ENCODE peak calls at places on chromosomes 2 and 18, in six cellular contexts. One of them, this sample, is unnamed.

GRCh38 chr2:47008381-47009280 is 93.0 kb upstream of the MCFD2 start:
- DNase-seq in K562: no peak
- DNase-seq in IMR-90: peak
- DNase-seq in naive thymus-derived CD4-positive, alpha-beta T cell: no peak
- DNase-seq in fibroblast of lung: peak
- DNase-seq in kidney epithelial cell: no peak
- DNase-seq in this sample: no peak

GRCh38 chr18:57727952-57728807 is 74.9 kb downstream of the ATP8B1 start:
- DNase-seq in K562: no peak
- DNase-seq in IMR-90: peak
- DNase-seq in naive thymus-derived CD4-positive, alpha-beta T cell: no peak
- DNase-seq in fibroblast of lung: peak
- DNase-seq in kidney epithelial cell: no peak
- DNase-seq in this sample: peak

GRCh38 chr18:14917311-14917710 is 169.3 kb downstream of the ANKRD30B start:
- DNase-seq in K562: no peak
- DNase-seq in IMR-90: no peak
- DNase-seq in naive thymus-derived CD4-positive, alpha-beta T cell: no peak
- DNase-seq in fibroblast of lung: no peak
- DNase-seq in kidney epithelial cell: no peak
- DNase-seq in this sample: no peak

GRCh38 chr18:78271790-78272189 is 707.8 kb upstream of the SALL3 start:
- DNase-seq in K562: no peak
- DNase-seq in IMR-90: no peak
- DNase-seq in naive thymus-derived CD4-positive, alpha-beta T cell: no peak
- DNase-seq in fibroblast of lung: no peak
- DNase-seq in kidney epithelial cell: no peak
- DNase-seq in this sample: no peak

GRCh38 chr2:174681983-174682577 is 82.2 kb downstream of the CHRNA1 start:
- DNase-seq in K562: no peak
- DNase-seq in IMR-90: no peak
- DNase-seq in naive thymus-derived CD4-positive, alpha-beta T cell: peak
- DNase-seq in fibroblast of lung: peak
- DNase-seq in kidney epithelial cell: no peak
- DNase-seq in this sample: no peak

GRCh38 chr2:49656853-49657252 is 502.5 kb upstream of the FSHR start:
- DNase-seq in K562: no peak
- DNase-seq in IMR-90: no peak
- DNase-seq in naive thymus-derived CD4-positive, alpha-beta T cell: no peak
- DNase-seq in fibroblast of lung: no peak
- DNase-seq in kidney epithelial cell: no peak
- DNase-seq in this sample: no peak

GRCh38 chr2:167294031-167294774 is 405.9 kb downstream of the XIRP2 start:
- DNase-seq in K562: no peak
- DNase-seq in IMR-90: peak
- DNase-seq in naive thymus-derived CD4-positive, alpha-beta T cell: peak
- DNase-seq in fibroblast of lung: peak
- DNase-seq in kidney epithelial cell: no peak
- DNase-seq in this sample: peak

GRCh38 chr2:111162718-111163331 is 42.1 kb downstream of the BCL2L11 start:
- DNase-seq in K562: no peak
- DNase-seq in IMR-90: peak
- DNase-seq in naive thymus-derived CD4-positive, alpha-beta T cell: no peak
- DNase-seq in fibroblast of lung: peak
- DNase-seq in kidney epithelial cell: peak
- DNase-seq in this sample: no peak

GRCh38 chr2:240398711-240399267 is 36.7 kb upstream of the GPC1 start:
- DNase-seq in K562: no peak
- DNase-seq in IMR-90: no peak
- DNase-seq in naive thymus-derived CD4-positive, alpha-beta T cell: no peak
- DNase-seq in fibroblast of lung: no peak
- DNase-seq in kidney epithelial cell: no peak
- DNase-seq in this sample: no peak

GRCh38 chr18:55439036-55439435 is 149.0 kb downstream of the TCF4 start:
- DNase-seq in K562: no peak
- DNase-seq in IMR-90: no peak
- DNase-seq in naive thymus-derived CD4-positive, alpha-beta T cell: no peak
- DNase-seq in fibroblast of lung: no peak
- DNase-seq in kidney epithelial cell: no peak
- DNase-seq in this sample: no peak
- H3K4me3 ChIP-seq in K562: no peak
- H3K4me3 ChIP-seq in IMR-90: no peak
- H3K4me3 ChIP-seq in naive thymus-derived CD4-positive, alpha-beta T cell: no peak
- H3K4me3 ChIP-seq in fibroblast of lung: no peak
- H3K4me3 ChIP-seq in kidney epithelial cell: no peak
- H3K4me3 ChIP-seq in this sample: no peak

GRCh38 chr2:74002515-74003391 is 18.0 kb downstream of the TET3 start:
- DNase-seq in K562: peak
- DNase-seq in IMR-90: peak
- DNase-seq in naive thymus-derived CD4-positive, alpha-beta T cell: peak
- DNase-seq in fibroblast of lung: peak
- DNase-seq in kidney epithelial cell: no peak
- DNase-seq in this sample: peak

GRCh38 chr2:74006424-74006823 is 21.7 kb downstream of the TET3 start:
- DNase-seq in K562: no peak
- DNase-seq in IMR-90: no peak
- DNase-seq in naive thymus-derived CD4-positive, alpha-beta T cell: no peak
- DNase-seq in fibroblast of lung: no peak
- DNase-seq in kidney epithelial cell: no peak
- DNase-seq in this sample: no peak

GRCh38 chr2:74005786-74006185 is 21.1 kb downstream of the TET3 start:
- DNase-seq in K562: no peak
- DNase-seq in IMR-90: no peak
- DNase-seq in naive thymus-derived CD4-positive, alpha-beta T cell: no peak
- DNase-seq in fibroblast of lung: no peak
- DNase-seq in kidney epithelial cell: no peak
- DNase-seq in this sample: no peak

GRCh38 chr2:74003494-74004211 is 18.9 kb downstream of the TET3 start:
- DNase-seq in K562: peak
- DNase-seq in IMR-90: peak
- DNase-seq in naive thymus-derived CD4-positive, alpha-beta T cell: no peak
- DNase-seq in fibroblast of lung: peak
- DNase-seq in kidney epithelial cell: no peak
- DNase-seq in this sample: peak

GRCh38 chr2:74004212-74005182 is 19.8 kb downstream of the TET3 start:
- DNase-seq in K562: peak
- DNase-seq in IMR-90: no peak
- DNase-seq in naive thymus-derived CD4-positive, alpha-beta T cell: no peak
- DNase-seq in fibroblast of lung: no peak
- DNase-seq in kidney epithelial cell: no peak
- DNase-seq in this sample: no peak
- H3K4me3 ChIP-seq in K562: peak
- H3K4me3 ChIP-seq in IMR-90: no peak
- H3K4me3 ChIP-seq in naive thymus-derived CD4-positive, alpha-beta T cell: no peak
- H3K4me3 ChIP-seq in fibroblast of lung: peak
- H3K4me3 ChIP-seq in kidney epithelial cell: no peak
- H3K4me3 ChIP-seq in this sample: no peak

GRCh38 chr18:13618760-13619438 is 107.5 kb downstream of the FAM210A start:
- DNase-seq in K562: no peak
- DNase-seq in IMR-90: no peak
- DNase-seq in naive thymus-derived CD4-positive, alpha-beta T cell: no peak
- DNase-seq in fibroblast of lung: no peak
- DNase-seq in kidney epithelial cell: no peak
- DNase-seq in this sample: no peak

GRCh38 chr18:13616041-13616440 is 110.3 kb downstream of the FAM210A start:
- DNase-seq in K562: no peak
- DNase-seq in IMR-90: no peak
- DNase-seq in naive thymus-derived CD4-positive, alpha-beta T cell: no peak
- DNase-seq in fibroblast of lung: no peak
- DNase-seq in kidney epithelial cell: no peak
- DNase-seq in this sample: no peak

GRCh38 chr18:13619505-13620205 is 106.7 kb downstream of the FAM210A start:
- DNase-seq in K562: no peak
- DNase-seq in IMR-90: no peak
- DNase-seq in naive thymus-derived CD4-positive, alpha-beta T cell: no peak
- DNase-seq in fibroblast of lung: no peak
- DNase-seq in kidney epithelial cell: no peak
- DNase-seq in this sample: no peak

GRCh38 chr18:13616525-13617035 is 109.8 kb downstream of the FAM210A start:
- DNase-seq in K562: no peak
- DNase-seq in IMR-90: no peak
- DNase-seq in naive thymus-derived CD4-positive, alpha-beta T cell: no peak
- DNase-seq in fibroblast of lung: no peak
- DNase-seq in kidney epithelial cell: no peak
- DNase-seq in this sample: no peak

DNA sequence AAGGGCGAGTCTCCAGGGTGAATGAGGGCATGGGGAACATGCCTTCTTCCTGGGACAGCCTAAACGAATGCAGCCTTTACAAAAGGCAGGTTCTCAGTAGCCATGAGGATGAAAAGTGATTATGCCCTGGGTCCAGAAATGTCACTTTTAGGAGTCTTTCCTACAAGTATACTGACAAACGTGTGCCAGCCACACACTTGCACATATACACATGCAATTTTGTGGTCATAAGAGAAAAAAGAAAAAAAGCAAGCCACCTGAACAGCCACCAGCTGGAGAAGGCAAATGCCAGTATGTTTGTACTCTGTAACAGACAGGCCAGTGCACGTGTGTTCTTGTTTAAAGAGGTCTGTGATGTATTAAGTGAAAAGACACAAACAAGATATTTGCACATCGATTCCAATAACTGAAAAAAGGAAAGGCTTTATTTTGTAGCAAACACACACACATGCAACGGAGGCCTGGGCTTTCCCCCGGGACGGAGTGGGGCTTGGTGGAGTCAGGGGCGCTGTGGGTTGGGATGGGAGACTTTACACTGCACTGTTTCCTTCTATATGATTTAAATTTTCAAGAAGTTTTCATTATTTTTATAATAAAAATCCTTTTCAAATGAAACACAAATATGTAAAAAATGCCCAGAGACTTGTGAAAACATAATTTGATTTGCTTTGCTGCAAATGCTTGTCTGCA is 108.4 kb downstream of the FAM210A start:
- DNase-seq in K562: no peak
- DNase-seq in IMR-90: no peak
- DNase-seq in naive thymus-derived CD4-positive, alpha-beta T cell: no peak
- DNase-seq in fibroblast of lung: no peak
- DNase-seq in kidney epithelial cell: no peak
- DNase-seq in this sample: no peak
- H3K4me3 ChIP-seq in K562: no peak
- H3K4me3 ChIP-seq in IMR-90: no peak
- H3K4me3 ChIP-seq in naive thymus-derived CD4-positive, alpha-beta T cell: no peak
- H3K4me3 ChIP-seq in fibroblast of lung: no peak
- H3K4me3 ChIP-seq in kidney epithelial cell: no peak
- H3K4me3 ChIP-seq in this sample: no peak

DNA sequence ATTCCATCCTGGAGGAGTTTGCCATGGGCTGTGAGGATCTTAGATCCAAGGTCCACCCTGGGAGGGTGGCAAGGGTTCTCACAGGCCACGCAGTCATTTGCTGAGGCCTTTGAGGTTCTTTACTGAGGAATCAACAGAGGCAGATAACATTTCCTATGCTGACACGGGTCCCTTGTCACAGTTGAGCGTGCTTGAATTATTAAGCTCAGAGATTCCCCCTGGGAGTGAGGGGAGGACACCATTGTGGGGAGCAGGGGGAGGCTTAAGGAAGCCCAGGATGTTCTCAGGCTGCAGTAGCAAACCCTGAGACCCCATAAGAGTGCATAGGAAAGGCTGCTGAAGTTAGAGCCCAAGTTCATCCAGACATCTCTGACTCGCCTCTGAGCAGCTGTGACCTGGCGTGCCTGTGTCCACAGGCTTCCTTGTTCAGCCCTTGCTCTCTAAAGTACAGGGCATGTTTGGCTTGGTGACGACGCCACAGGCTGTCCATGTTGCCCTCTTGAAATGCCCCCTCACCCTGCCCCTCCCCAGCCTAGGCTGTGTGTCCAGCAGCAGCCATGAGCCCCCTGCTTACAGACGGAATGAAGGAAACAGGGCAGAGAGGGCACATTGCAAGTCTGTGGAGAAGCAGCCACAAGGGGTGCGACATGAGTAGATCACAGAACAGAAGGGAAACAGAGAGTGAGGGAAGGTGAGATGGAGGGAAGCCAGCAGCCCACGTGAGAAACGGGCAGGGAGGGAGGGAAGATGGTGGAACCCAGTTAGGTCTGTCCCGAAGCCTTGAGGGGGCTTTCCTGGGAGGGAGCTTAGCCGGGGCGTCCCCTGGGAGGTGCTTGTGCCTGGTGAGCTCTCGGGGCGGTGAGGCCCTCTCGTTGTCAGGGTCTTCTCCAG is 34.0 kb downstream of the NAPG start:
- DNase-seq in K562: no peak
- DNase-seq in IMR-90: peak
- DNase-seq in naive thymus-derived CD4-positive, alpha-beta T cell: no peak
- DNase-seq in fibroblast of lung: no peak
- DNase-seq in kidney epithelial cell: no peak
- DNase-seq in this sample: no peak
- H3K4me3 ChIP-seq in K562: no peak
- H3K4me3 ChIP-seq in IMR-90: no peak
- H3K4me3 ChIP-seq in naive thymus-derived CD4-positive, alpha-beta T cell: no peak
- H3K4me3 ChIP-seq in fibroblast of lung: no peak
- H3K4me3 ChIP-seq in kidney epithelial cell: no peak
- H3K4me3 ChIP-seq in this sample: no peak

GRCh38 chr2:88753833-88754584 is 62.5 kb downstream of the RPIA start:
- DNase-seq in K562: no peak
- DNase-seq in IMR-90: peak
- DNase-seq in naive thymus-derived CD4-positive, alpha-beta T cell: peak
- DNase-seq in fibroblast of lung: no peak
- DNase-seq in kidney epithelial cell: no peak
- DNase-seq in this sample: peak
- H3K4me3 ChIP-seq in K562: no peak
- H3K4me3 ChIP-seq in IMR-90: no peak
- H3K4me3 ChIP-seq in naive thymus-derived CD4-positive, alpha-beta T cell: peak
- H3K4me3 ChIP-seq in fibroblast of lung: no peak
- H3K4me3 ChIP-seq in kidney epithelial cell: no peak
- H3K4me3 ChIP-seq in this sample: no peak

GRCh38 chr2:106065983-106066826 is 127.9 kb downstream of the UXS1 start:
- DNase-seq in K562: no peak
- DNase-seq in IMR-90: no peak
- DNase-seq in naive thymus-derived CD4-positive, alpha-beta T cell: no peak
- DNase-seq in fibroblast of lung: no peak
- DNase-seq in kidney epithelial cell: no peak
- DNase-seq in this sample: no peak
- H3K4me3 ChIP-seq in K562: no peak
- H3K4me3 ChIP-seq in IMR-90: no peak
- H3K4me3 ChIP-seq in naive thymus-derived CD4-positive, alpha-beta T cell: peak
- H3K4me3 ChIP-seq in fibroblast of lung: no peak
- H3K4me3 ChIP-seq in kidney epithelial cell: peak
- H3K4me3 ChIP-seq in this sample: no peak

GRCh38 chr18:8757598-8757997 is 52.2 kb downstream of the MTCL1 start:
- DNase-seq in K562: no peak
- DNase-seq in IMR-90: no peak
- DNase-seq in naive thymus-derived CD4-positive, alpha-beta T cell: no peak
- DNase-seq in fibroblast of lung: no peak
- DNase-seq in kidney epithelial cell: no peak
- DNase-seq in this sample: no peak

GRCh38 chr18:8752329-8752728 is 47.0 kb downstream of the MTCL1 start:
- DNase-seq in K562: no peak
- DNase-seq in IMR-90: peak
- DNase-seq in naive thymus-derived CD4-positive, alpha-beta T cell: no peak
- DNase-seq in fibroblast of lung: peak
- DNase-seq in kidney epithelial cell: no peak
- DNase-seq in this sample: no peak

GRCh38 chr18:8758466-8758865 is 53.1 kb downstream of the MTCL1 start:
- DNase-seq in K562: no peak
- DNase-seq in IMR-90: no peak
- DNase-seq in naive thymus-derived CD4-positive, alpha-beta T cell: no peak
- DNase-seq in fibroblast of lung: no peak
- DNase-seq in kidney epithelial cell: no peak
- DNase-seq in this sample: peak

GRCh38 chr18:8756571-8756970 is 51.2 kb downstream of the MTCL1 start:
- DNase-seq in K562: no peak
- DNase-seq in IMR-90: no peak
- DNase-seq in naive thymus-derived CD4-positive, alpha-beta T cell: no peak
- DNase-seq in fibroblast of lung: peak
- DNase-seq in kidney epithelial cell: no peak
- DNase-seq in this sample: no peak

GRCh38 chr18:8754995-8755955 is 49.9 kb downstream of the MTCL1 start:
- DNase-seq in K562: no peak
- DNase-seq in IMR-90: peak
- DNase-seq in naive thymus-derived CD4-positive, alpha-beta T cell: peak
- DNase-seq in fibroblast of lung: peak
- DNase-seq in kidney epithelial cell: no peak
- DNase-seq in this sample: peak
- H3K4me3 ChIP-seq in K562: no peak
- H3K4me3 ChIP-seq in IMR-90: no peak
- H3K4me3 ChIP-seq in naive thymus-derived CD4-positive, alpha-beta T cell: peak
- H3K4me3 ChIP-seq in fibroblast of lung: no peak
- H3K4me3 ChIP-seq in kidney epithelial cell: no peak
- H3K4me3 ChIP-seq in this sample: no peak